ENCODE peak calls at places on chromosomes 3 and 15, in seven cellular contexts. B is OCI-LY7, J is uterus, N is prostate gland, M is suprapubic skin, K is breast epithelium, R is adrenal gland. T is an unnamed sample. For H3K4me1, the result is how much of the 10 kb centered on the place peaks cover.

GRCh38 chr3:174342941-174343431 is 516.1 kb upstream of the NAALADL2 start:
- DNase-seq in M (no peak), B (no peak), J (no peak), K (no peak), N (no peak), R (no peak), T (no peak)

GRCh38 chr15:25882466-25882865 is 19.3 kb upstream of the ATP10A start:
- DNase-seq in J (no peak), R (no peak), B (no peak), K (no peak), M (no peak), N (no peak), T (no peak)

GRCh38 chr3:131849640-131850039 is 185.2 kb downstream of the CPNE4 start:
- DNase-seq in B (no peak), R (no peak), J (no peak), M (no peak), K (no peak), N (no peak), T (peak)

GRCh38 chr3:126413693-126414080 is 19.0 kb downstream of the CFAP100 start:
- DNase-seq in B (no peak), R (no peak), K (no peak), N (no peak), M (peak), J (no peak), T (no peak)

GRCh38 chr3:148178508-148178907 is 519.2 kb upstream of the AGTR1 start:
- DNase-seq in R (no peak), B (no peak), M (no peak), J (no peak), K (no peak), N (no peak), T (no peak)

GRCh38 chr15:56640127-56640526 is 93.2 kb downstream of the ZNF280D start:
- DNase-seq in J (no peak), B (no peak), N (no peak), K (no peak), M (no peak), R (no peak), T (no peak)

GRCh38 chr15:62352817-62353216 is 187.7 kb upstream of the C2CD4B start:
- DNase-seq in J (no peak), N (no peak), B (no peak), K (no peak), R (no peak), M (no peak), T (no peak)

GRCh38 chr15:58212909-58213526 is 74.8 kb downstream of the AQP9 start:
- DNase-seq in B (peak), N (no peak), J (no peak), M (no peak), K (no peak), R (peak), T (peak)

GRCh38 chr3:123841476-123842238 is 42.5 kb downstream of the MYLK start:
- DNase-seq in N (no peak), M (no peak), K (no peak), R (no peak), B (no peak), J (no peak), T (no peak)

GRCh38 chr15:51706347-51706746 is 25.0 kb downstream of the SCG3 start:
- DNase-seq in J (peak), R (no peak), K (no peak), N (no peak), B (no peak), M (no peak), T (no peak)

GRCh38 chr15:53835309-53835708 is 75.8 kb upstream of the WDR72 start:
- DNase-seq in R (no peak), N (no peak), J (no peak), K (no peak), B (no peak), M (no peak), T (no peak)

GRCh38 chr15:82855286-82856092 is 46.1 kb downstream of the WHAMM start:
- DNase-seq in N (no peak), J (no peak), M (no peak), R (no peak), B (peak), K (no peak), T (peak)

GRCh38 chr3:132180337-132180791 is 136.8 kb upstream of the ACP3 start:
- DNase-seq in K (no peak), R (no peak), M (no peak), N (peak), J (no peak), B (peak), T (no peak)

GRCh38 chr3:89000886-89001285 is 106.5 kb upstream of the EPHA3 start:
- DNase-seq in N (no peak), J (no peak), B (no peak), K (no peak), R (no peak), M (no peak), T (no peak)

GRCh38 chr15:92005154-92005553 is 151.6 kb downstream of the SLCO3A1 start:
- DNase-seq in N (no peak), B (peak), J (no peak), M (no peak), K (no peak), R (no peak), T (no peak)

GRCh38 chr15:100690032-100690785 is 87.8 kb downstream of the ASB7 start:
- DNase-seq in B (no peak), J (no peak), N (no peak), M (no peak), K (no peak), R (no peak), T (no peak)

GRCh38 chr3:143002083-143002712 is 828 bp downstream of the U2SURP start:
- DNase-seq in R (no peak), M (no peak), K (no peak), N (no peak), J (no peak), B (peak), T (no peak)

GRCh38 chr3:74523811-74524210 is 90.6 kb downstream of the CNTN3 start:
- DNase-seq in B (no peak), M (no peak), J (no peak), R (no peak), N (no peak), K (no peak), T (no peak)

GRCh38 chr15:58505581-58505980 is 73.8 kb downstream of the LIPC start:
- DNase-seq in K (no peak), N (no peak), B (no peak), R (no peak), M (no peak), J (no peak), T (no peak)

GRCh38 chr3:99365979-99366378 is 272.4 kb upstream of the COL8A1 start:
- DNase-seq in B (no peak), N (no peak), R (no peak), M (no peak), J (no peak), K (no peak), T (no peak)

GRCh38 chr15:101537681-101538080 is 48.2 kb upstream of the PCSK6 start:
- DNase-seq in B (no peak), N (no peak), M (no peak), R (no peak), K (no peak), J (no peak), T (no peak)

GRCh38 chr3:197752107-197752506 is 2.4 kb downstream of the FYTTD1 start:
- DNase-seq in R (no peak), B (no peak), J (no peak), K (no peak), N (no peak), M (no peak), T (no peak)

GRCh38 chr15:22257668-22258401 is 177.5 kb downstream of the OR4M2 start:
- DNase-seq in M (no peak), B (no peak), K (no peak), N (no peak), R (no peak), J (no peak), T (no peak)

GRCh38 chr3:25653322-25653721 is 11.4 kb downstream of the TOP2B start:
- DNase-seq in K (no peak), B (no peak), R (no peak), J (no peak), M (no peak), N (no peak), T (no peak)

GRCh38 chr3:25652921-25653320 is 11.8 kb downstream of the TOP2B start:
- DNase-seq in R (no peak), J (no peak), N (no peak), M (no peak), B (no peak), K (no peak), T (no peak)

GRCh38 chr3:25648107-25648535 is 16.6 kb downstream of the TOP2B start:
- DNase-seq in K (no peak), B (peak), N (peak), R (peak), M (peak), J (no peak), T (peak)

GRCh38 chr3:25654576-25654975 is 10.1 kb downstream of the TOP2B start:
- DNase-seq in J (no peak), M (no peak), K (no peak), R (no peak), B (no peak), N (no peak), T (no peak)

DNA sequence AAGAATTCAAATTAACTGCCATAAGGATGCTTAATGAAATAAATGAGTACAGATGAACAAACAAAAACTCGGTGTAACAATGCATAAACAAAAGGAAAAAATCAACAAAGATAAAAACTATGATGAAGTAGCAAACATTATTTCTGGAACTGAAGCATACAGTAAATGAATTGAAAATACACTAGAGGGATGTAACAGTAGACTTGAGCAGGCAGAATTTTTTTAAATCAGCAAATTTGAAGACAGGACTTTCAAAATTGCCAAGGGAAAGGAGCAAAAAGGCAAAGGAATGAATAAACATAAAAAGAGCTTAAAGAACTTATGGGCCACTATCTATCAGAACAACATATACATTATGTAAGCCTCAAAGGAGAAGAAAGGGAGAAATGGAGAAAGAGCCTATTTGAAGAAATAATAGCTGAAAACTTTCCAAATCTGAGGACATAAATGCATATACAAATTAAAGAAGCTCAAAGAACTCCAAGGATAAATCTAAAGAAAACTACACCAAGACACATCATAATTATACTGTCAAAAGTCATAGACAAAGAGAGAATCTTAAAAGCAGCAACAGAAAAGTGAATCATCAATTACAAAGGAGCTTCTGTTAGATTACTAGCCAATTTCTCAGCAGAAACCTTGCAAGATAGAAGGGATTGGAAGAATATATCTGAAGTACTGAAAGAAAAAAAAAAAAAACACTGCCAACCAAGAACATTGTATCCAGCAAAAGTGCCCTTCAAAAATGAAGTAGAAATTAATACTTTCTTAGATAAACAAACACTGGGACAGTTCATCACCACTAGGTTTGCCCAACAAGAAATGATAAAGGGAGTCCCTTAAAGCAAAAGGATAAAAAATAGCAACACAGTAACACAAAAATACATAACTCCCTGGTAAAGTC is 15.5 kb downstream of the TOP2B start:
- DNase-seq in J (no peak), N (no peak), R (no peak), B (peak), M (no peak), K (no peak), T (no peak)
- H3K4me1 ChIP-seq in J (under half), N (under half), R (under half), B (under half), M (under half), K (under half), T (under half)

GRCh38 chr3:162398554-162398953 is 901.9 kb downstream of the OTOL1 start:
- DNase-seq in B (no peak), M (no peak), R (no peak), K (no peak), J (no peak), N (no peak), T (no peak)

DNA sequence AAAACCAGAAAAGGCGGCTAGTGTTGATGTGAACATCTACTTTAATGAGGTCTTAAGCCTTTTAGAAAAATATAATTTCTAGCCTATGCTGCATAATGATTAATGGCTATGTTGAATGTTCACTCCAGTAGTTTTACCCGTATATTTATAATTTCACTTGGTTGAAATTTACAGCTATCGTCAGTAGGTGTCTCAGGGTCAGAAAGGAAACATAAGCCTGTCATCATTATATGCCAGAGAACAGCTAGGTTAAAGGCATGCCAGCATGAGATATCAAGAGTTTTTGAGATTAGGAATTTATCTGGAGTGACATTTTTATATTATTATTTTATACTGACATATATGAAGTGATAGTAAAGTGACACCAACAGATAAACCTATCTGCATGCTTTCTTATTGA is 904.1 kb downstream of the OTOL1 start:
- DNase-seq in K (no peak), R (no peak), J (no peak), N (no peak), B (no peak), M (no peak), T (no peak)
- TF ChIP-seq CTCF in K (no peak), R (no peak), J (no peak), N (no peak), B (no peak), M (no peak), T (no peak)

GRCh38 chr3:33277193-33277882 is at the start of gene FBXL2:
- DNase-seq in R (peak), N (peak), B (peak), J (peak), K (peak), M (peak), T (peak)
- H3K27ac ChIP-seq in R (peak), N (no peak), B (no peak), J (peak), K (peak), M (peak), T (peak)

GRCh38 chr15:68618339-68619302 is 39.8 kb downstream of the CORO2B start:
- DNase-seq in M (no peak), B (no peak), K (no peak), N (no peak), R (no peak), J (no peak), T (no peak)
- H3K4me1 ChIP-seq in M (under half), B (half or more), K (under half), N (under half), R (under half), J (under half), T (under half)

T was measured in thyroid gland.